ENCODE peak calls at places on chromosomes 5 and 9, in nine cellular contexts. G is HFFc6, I is KBM-7, Y is RWPE1, F is C1 segment of cervical spinal cord, H is amniotic stem cell, T is NAMALWA, W is GM12865, N is right cardiac atrium. V is an unnamed sample.

GRCh38 chr9:6224393-6225154 is 9.0 kb downstream of the IL33 start:
- DNase-seq in G (no peak), W (no peak), H (no peak), N (no peak), T (no peak), F (no peak), Y (no peak), I (no peak), V (no peak)

GRCh38 chr9:109496126-109496707 is 1.9 kb downstream of the PTPN3 start:
- DNase-seq in N (no peak), G (no peak), Y (no peak), I (no peak), W (no peak), F (no peak), T (no peak), H (no peak), V (no peak)

GRCh38 chr5:96816430-96816939 is 8.7 kb upstream of the ERAP1 start:
- DNase-seq in H (no peak), N (no peak), W (peak), I (peak), F (no peak), G (no peak), T (peak), Y (no peak), V (no peak)

GRCh38 chr9:138010274-138010800 is 132.8 kb downstream of the CACNA1B start:
- DNase-seq in T (no peak), W (no peak), I (no peak), N (no peak), G (no peak), H (no peak), F (no peak), Y (no peak), V (no peak)

GRCh38 chr5:73437126-73438047 is 11.2 kb downstream of the FOXD1 start:
- DNase-seq in H (peak), W (no peak), T (no peak), N (no peak), I (no peak), Y (peak), F (no peak), G (peak), V (no peak)

GRCh38 chr9:77011973-77012817 is 7.3 kb upstream of the FOXB2 start:
- DNase-seq in I (peak), G (no peak), F (no peak), W (peak), Y (no peak), H (no peak), T (peak), N (peak), V (peak)

GRCh38 chr9:98520221-98520920 is 188.4 kb downstream of the GABBR2 start:
- DNase-seq in F (no peak), H (no peak), W (no peak), Y (no peak), T (no peak), N (no peak), G (no peak), I (no peak), V (no peak)

GRCh38 chr9:121498487-121499176 is 1.0 kb downstream of the GGTA1 start:
- DNase-seq in F (no peak), I (peak), H (no peak), T (no peak), G (peak), N (peak), Y (peak), W (no peak), V (no peak)

GRCh38 chr9:87792831-87793288 is 66.9 kb downstream of the CTSL start:
- DNase-seq in Y (peak), I (peak), F (no peak), T (peak), W (peak), H (no peak), N (peak), G (peak), V (no peak)

GRCh38 chr5:131521252-131521651 is 113.8 kb downstream of the RAPGEF6 start:
- DNase-seq in Y (peak), N (no peak), G (peak), T (no peak), F (no peak), H (peak), I (no peak), W (no peak), V (no peak)

GRCh38 chr9:37559125-37559524 is 17.1 kb downstream of the FBXO10 start:
- DNase-seq in T (no peak), H (no peak), G (no peak), I (no peak), Y (no peak), N (no peak), F (no peak), W (no peak), V (no peak)

GRCh38 chr5:167814828-167815227 is 476.6 kb upstream of the WWC1 start:
- DNase-seq in W (no peak), G (peak), T (no peak), I (no peak), H (peak), N (no peak), Y (peak), F (no peak), V (no peak)

GRCh38 chr5:68240196-68240595 is 24.6 kb downstream of the PIK3R1 start:
- DNase-seq in F (no peak), I (peak), W (peak), N (no peak), H (no peak), G (no peak), Y (no peak), T (peak), V (no peak)

GRCh38 chr5:17802256-17802655 is 168.0 kb downstream of the TAF11L14 start:
- DNase-seq in Y (no peak), W (no peak), T (no peak), N (no peak), F (peak), I (no peak), H (no peak), G (no peak), V (no peak)

GRCh38 chr9:114588671-114589526 is 1.3 kb downstream of the ATP6V1G1 start:
- DNase-seq in N (no peak), Y (peak), G (peak), I (no peak), H (no peak), T (peak), F (no peak), W (no peak), V (no peak)

GRCh38 chr5:118033686-118034338 is 954.5 kb downstream of the DTWD2 start:
- DNase-seq in T (no peak), I (no peak), Y (no peak), H (no peak), N (peak), F (no peak), G (no peak), W (no peak), V (no peak)

GRCh38 chr9:1877951-1878350 is 137.2 kb upstream of the SMARCA2 start:
- DNase-seq in T (no peak), G (no peak), H (no peak), N (no peak), I (no peak), Y (no peak), W (peak), F (no peak), V (no peak)

V was measured in left lobe of liver.